ENCODE peak calls at places on chromosomes 11 and 22, in eight cellular contexts. One of them, this sample, is unnamed. For H3K27me3 and H3K4me1, the result is how much of the 10 kb centered on the place peaks cover.

GRCh38 chr11:106503901-106504300 is 426.4 kb downstream of the AASDHPPT start:
- DNase-seq in heart left ventricle: no peak
- DNase-seq in colonic mucosa: no peak
- DNase-seq in GM23338: no peak
- DNase-seq in Peyer's patch: no peak
- DNase-seq in tibial artery: no peak
- DNase-seq in HCT116: no peak
- DNase-seq in prostate gland: no peak
- DNase-seq in this sample: no peak

GRCh38 chr11:1168256-1168655 is 10.5 kb downstream of the MUC5AC start:
- DNase-seq in heart left ventricle: no peak
- DNase-seq in colonic mucosa: no peak
- DNase-seq in GM23338: no peak
- DNase-seq in Peyer's patch: no peak
- DNase-seq in tibial artery: peak
- DNase-seq in HCT116: no peak
- DNase-seq in prostate gland: no peak
- DNase-seq in this sample: no peak

GRCh38 chr11:16097543-16097942 is 258.8 kb downstream of the SOX6 start:
- DNase-seq in heart left ventricle: no peak
- DNase-seq in colonic mucosa: peak
- DNase-seq in GM23338: no peak
- DNase-seq in Peyer's patch: peak
- DNase-seq in tibial artery: no peak
- DNase-seq in HCT116: no peak
- DNase-seq in prostate gland: peak
- DNase-seq in this sample: no peak

GRCh38 chr11:69241844-69242582 is 51.9 kb upstream of the MYEOV start:
- DNase-seq in heart left ventricle: no peak
- DNase-seq in colonic mucosa: no peak
- DNase-seq in GM23338: no peak
- DNase-seq in Peyer's patch: no peak
- DNase-seq in tibial artery: no peak
- DNase-seq in HCT116: no peak
- DNase-seq in prostate gland: no peak
- DNase-seq in this sample: peak

GRCh38 chr11:69954756-69955155 is 123.4 kb upstream of the ANO1 start:
- DNase-seq in heart left ventricle: no peak
- DNase-seq in colonic mucosa: no peak
- DNase-seq in GM23338: no peak
- DNase-seq in Peyer's patch: no peak
- DNase-seq in tibial artery: no peak
- DNase-seq in HCT116: no peak
- DNase-seq in prostate gland: no peak
- DNase-seq in this sample: no peak

GRCh38 chr11:69062873-69063665 is 14.3 kb downstream of the TPCN2 start:
- DNase-seq in heart left ventricle: no peak
- DNase-seq in colonic mucosa: no peak
- DNase-seq in GM23338: no peak
- DNase-seq in Peyer's patch: no peak
- DNase-seq in tibial artery: no peak
- DNase-seq in HCT116: no peak
- DNase-seq in prostate gland: no peak
- DNase-seq in this sample: no peak

GRCh38 chr11:70650075-70650909 is 252.0 kb downstream of the CTTN start:
- DNase-seq in heart left ventricle: peak
- DNase-seq in colonic mucosa: peak
- DNase-seq in GM23338: peak
- DNase-seq in Peyer's patch: peak
- DNase-seq in tibial artery: peak
- DNase-seq in HCT116: peak
- DNase-seq in prostate gland: peak
- DNase-seq in this sample: no peak

GRCh38 chr22:46068908-46069481 is 81.3 kb upstream of the PPARA start:
- DNase-seq in heart left ventricle: no peak
- DNase-seq in colonic mucosa: no peak
- DNase-seq in GM23338: no peak
- DNase-seq in Peyer's patch: peak
- DNase-seq in tibial artery: peak
- DNase-seq in HCT116: no peak
- DNase-seq in prostate gland: no peak
- DNase-seq in this sample: peak

GRCh38 chr11:15190611-15191010 is 75.9 kb downstream of the INSC start:
- DNase-seq in heart left ventricle: no peak
- DNase-seq in colonic mucosa: no peak
- DNase-seq in GM23338: no peak
- DNase-seq in Peyer's patch: no peak
- DNase-seq in tibial artery: no peak
- DNase-seq in HCT116: no peak
- DNase-seq in prostate gland: no peak
- DNase-seq in this sample: no peak

GRCh38 chr11:103541186-103541795 is 432.1 kb downstream of the DYNC2H1 start:
- DNase-seq in heart left ventricle: no peak
- DNase-seq in colonic mucosa: no peak
- DNase-seq in GM23338: peak
- DNase-seq in Peyer's patch: no peak
- DNase-seq in tibial artery: no peak
- DNase-seq in HCT116: no peak
- DNase-seq in prostate gland: no peak
- DNase-seq in this sample: no peak

GRCh38 chr22:16963189-16963945 is 44.7 kb downstream of the GAB4 start:
- DNase-seq in heart left ventricle: no peak
- DNase-seq in colonic mucosa: no peak
- DNase-seq in GM23338: no peak
- DNase-seq in Peyer's patch: no peak
- DNase-seq in tibial artery: no peak
- DNase-seq in HCT116: no peak
- DNase-seq in prostate gland: no peak
- DNase-seq in this sample: no peak

GRCh38 chr11:95148938-95149337 is 59.3 kb downstream of the ENDOD1 start:
- DNase-seq in heart left ventricle: no peak
- DNase-seq in colonic mucosa: no peak
- DNase-seq in GM23338: no peak
- DNase-seq in Peyer's patch: no peak
- DNase-seq in tibial artery: no peak
- DNase-seq in HCT116: no peak
- DNase-seq in prostate gland: no peak
- DNase-seq in this sample: no peak

GRCh38 chr11:75505966-75506692 is 19.6 kb downstream of the GDPD5 start:
- DNase-seq in heart left ventricle: peak
- DNase-seq in colonic mucosa: no peak
- DNase-seq in GM23338: no peak
- DNase-seq in Peyer's patch: no peak
- DNase-seq in tibial artery: no peak
- DNase-seq in HCT116: no peak
- DNase-seq in prostate gland: no peak
- DNase-seq in this sample: no peak

GRCh38 chr11:114377612-114378267 is 22.6 kb downstream of the C11orf71 start:
- DNase-seq in heart left ventricle: no peak
- DNase-seq in colonic mucosa: no peak
- DNase-seq in GM23338: peak
- DNase-seq in Peyer's patch: no peak
- DNase-seq in tibial artery: no peak
- DNase-seq in HCT116: no peak
- DNase-seq in prostate gland: no peak
- DNase-seq in this sample: no peak

GRCh38 chr22:50216684-50217520 is 16.1 kb downstream of the SELENOO start:
- DNase-seq in heart left ventricle: no peak
- DNase-seq in colonic mucosa: no peak
- DNase-seq in GM23338: no peak
- DNase-seq in Peyer's patch: no peak
- DNase-seq in tibial artery: no peak
- DNase-seq in HCT116: no peak
- DNase-seq in prostate gland: no peak
- DNase-seq in this sample: no peak

GRCh38 chr22:26542831-26543230 is 30.6 kb upstream of the TFIP11 start:
- DNase-seq in heart left ventricle: no peak
- DNase-seq in colonic mucosa: no peak
- DNase-seq in GM23338: no peak
- DNase-seq in Peyer's patch: no peak
- DNase-seq in tibial artery: no peak
- DNase-seq in HCT116: no peak
- DNase-seq in prostate gland: no peak
- DNase-seq in this sample: no peak

GRCh38 chr11:84430661-84431060 is 1144.5 kb upstream of the CCDC90B start:
- DNase-seq in heart left ventricle: no peak
- DNase-seq in colonic mucosa: no peak
- DNase-seq in GM23338: peak
- DNase-seq in Peyer's patch: no peak
- DNase-seq in tibial artery: no peak
- DNase-seq in HCT116: no peak
- DNase-seq in prostate gland: no peak
- DNase-seq in this sample: no peak

GRCh38 chr11:21654091-21654490 is 538.8 kb upstream of the ANO5 start:
- DNase-seq in heart left ventricle: no peak
- DNase-seq in colonic mucosa: no peak
- DNase-seq in GM23338: no peak
- DNase-seq in Peyer's patch: no peak
- DNase-seq in tibial artery: no peak
- DNase-seq in HCT116: no peak
- DNase-seq in prostate gland: no peak
- DNase-seq in this sample: no peak

GRCh38 chr22:43823353-43823908 is 11.3 kb upstream of the EFCAB6 start:
- DNase-seq in heart left ventricle: no peak
- DNase-seq in colonic mucosa: no peak
- DNase-seq in GM23338: peak
- DNase-seq in Peyer's patch: peak
- DNase-seq in tibial artery: peak
- DNase-seq in HCT116: no peak
- DNase-seq in prostate gland: no peak
- DNase-seq in this sample: no peak

GRCh38 chr11:29755474-29755873 is 261.4 kb downstream of the KCNA4 start:
- DNase-seq in heart left ventricle: no peak
- DNase-seq in colonic mucosa: no peak
- DNase-seq in GM23338: no peak
- DNase-seq in Peyer's patch: no peak
- DNase-seq in tibial artery: no peak
- DNase-seq in HCT116: no peak
- DNase-seq in prostate gland: no peak
- DNase-seq in this sample: no peak

GRCh38 chr11:85316967-85317366 is 310.2 kb downstream of the DLG2 start:
- DNase-seq in heart left ventricle: no peak
- DNase-seq in colonic mucosa: no peak
- DNase-seq in GM23338: no peak
- DNase-seq in Peyer's patch: peak
- DNase-seq in tibial artery: no peak
- DNase-seq in HCT116: no peak
- DNase-seq in prostate gland: no peak
- DNase-seq in this sample: no peak

GRCh38 chr22:36925388-36926290 is 12.2 kb downstream of the CSF2RB start:
- DNase-seq in heart left ventricle: no peak
- DNase-seq in colonic mucosa: no peak
- DNase-seq in GM23338: no peak
- DNase-seq in Peyer's patch: no peak
- DNase-seq in tibial artery: no peak
- DNase-seq in HCT116: no peak
- DNase-seq in prostate gland: no peak
- DNase-seq in this sample: no peak
- H3K27me3 ChIP-seq in heart left ventricle: under half
- H3K27me3 ChIP-seq in colonic mucosa: under half
- H3K27me3 ChIP-seq in GM23338: under half
- H3K27me3 ChIP-seq in Peyer's patch: under half
- H3K27me3 ChIP-seq in tibial artery: half or more
- H3K27me3 ChIP-seq in HCT116: under half
- H3K27me3 ChIP-seq in prostate gland: under half
- H3K27me3 ChIP-seq in this sample: under half

DNA sequence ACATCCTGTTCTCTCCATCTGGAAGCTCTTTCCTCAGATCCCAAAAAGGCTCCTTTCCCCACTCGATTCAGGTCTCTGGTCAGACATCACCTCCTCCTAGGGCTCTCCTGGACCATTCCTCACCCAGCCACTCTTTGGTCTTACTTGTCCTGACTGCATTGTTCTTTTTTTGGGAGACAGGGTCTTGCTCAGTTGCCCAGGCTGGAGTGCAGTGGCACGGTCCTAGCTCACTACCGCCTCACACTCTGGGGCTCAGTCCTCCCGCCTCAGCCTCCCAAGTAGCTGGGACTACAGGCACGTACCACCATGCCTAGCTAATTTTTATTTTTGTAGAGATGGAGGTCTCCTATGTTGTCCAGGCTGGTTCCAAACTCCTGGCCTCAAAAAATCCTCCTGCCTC is 2.2 kb upstream of the CORO1B start:
- DNase-seq in heart left ventricle: no peak
- DNase-seq in colonic mucosa: no peak
- DNase-seq in GM23338: no peak
- DNase-seq in Peyer's patch: no peak
- DNase-seq in tibial artery: no peak
- DNase-seq in HCT116: no peak
- DNase-seq in prostate gland: no peak
- DNase-seq in this sample: no peak
- H3K4me1 ChIP-seq in heart left ventricle: under half
- H3K4me1 ChIP-seq in colonic mucosa: under half
- H3K4me1 ChIP-seq in GM23338: under half
- H3K4me1 ChIP-seq in Peyer's patch: under half
- H3K4me1 ChIP-seq in tibial artery: under half
- H3K4me1 ChIP-seq in HCT116: under half
- H3K4me1 ChIP-seq in prostate gland: under half
- H3K4me1 ChIP-seq in this sample: half or more

GRCh38 chr22:48239461-48240164 is 1477.2 kb downstream of the TBC1D22A start:
- DNase-seq in heart left ventricle: no peak
- DNase-seq in colonic mucosa: no peak
- DNase-seq in GM23338: no peak
- DNase-seq in Peyer's patch: no peak
- DNase-seq in tibial artery: peak
- DNase-seq in HCT116: no peak
- DNase-seq in prostate gland: no peak
- DNase-seq in this sample: no peak

GRCh38 chr22:48240165-48240934 is 1477.9 kb downstream of the TBC1D22A start:
- DNase-seq in heart left ventricle: no peak
- DNase-seq in colonic mucosa: no peak
- DNase-seq in GM23338: no peak
- DNase-seq in Peyer's patch: no peak
- DNase-seq in tibial artery: no peak
- DNase-seq in HCT116: no peak
- DNase-seq in prostate gland: no peak
- DNase-seq in this sample: no peak

GRCh38 chr22:48238018-48238915 is 1475.8 kb downstream of the TBC1D22A start:
- DNase-seq in heart left ventricle: no peak
- DNase-seq in colonic mucosa: no peak
- DNase-seq in GM23338: no peak
- DNase-seq in Peyer's patch: no peak
- DNase-seq in tibial artery: no peak
- DNase-seq in HCT116: no peak
- DNase-seq in prostate gland: no peak
- DNase-seq in this sample: no peak

GRCh38 chr22:48237466-48237865 is 1475.0 kb downstream of the TBC1D22A start:
- DNase-seq in heart left ventricle: no peak
- DNase-seq in colonic mucosa: no peak
- DNase-seq in GM23338: no peak
- DNase-seq in Peyer's patch: no peak
- DNase-seq in tibial artery: no peak
- DNase-seq in HCT116: no peak
- DNase-seq in prostate gland: no peak
- DNase-seq in this sample: no peak

GRCh38 chr22:48238966-48239365 is 1476.5 kb downstream of the TBC1D22A start:
- DNase-seq in heart left ventricle: no peak
- DNase-seq in colonic mucosa: no peak
- DNase-seq in GM23338: no peak
- DNase-seq in Peyer's patch: no peak
- DNase-seq in tibial artery: peak
- DNase-seq in HCT116: no peak
- DNase-seq in prostate gland: no peak
- DNase-seq in this sample: no peak
- H3K27me3 ChIP-seq in heart left ventricle: half or more
- H3K27me3 ChIP-seq in colonic mucosa: under half
- H3K27me3 ChIP-seq in GM23338: under half
- H3K27me3 ChIP-seq in Peyer's patch: under half
- H3K27me3 ChIP-seq in tibial artery: under half
- H3K27me3 ChIP-seq in HCT116: under half
- H3K27me3 ChIP-seq in prostate gland: under half
- H3K27me3 ChIP-seq in this sample: under half

GRCh38 chr11:62883677-62884076 is 3.0 kb downstream of the SLC3A2 start:
- DNase-seq in heart left ventricle: no peak
- DNase-seq in colonic mucosa: no peak
- DNase-seq in GM23338: no peak
- DNase-seq in Peyer's patch: no peak
- DNase-seq in tibial artery: no peak
- DNase-seq in HCT116: no peak
- DNase-seq in prostate gland: no peak
- DNase-seq in this sample: no peak
- H3K4me1 ChIP-seq in heart left ventricle: under half
- H3K4me1 ChIP-seq in colonic mucosa: under half
- H3K4me1 ChIP-seq in GM23338: under half
- H3K4me1 ChIP-seq in Peyer's patch: under half
- H3K4me1 ChIP-seq in tibial artery: half or more
- H3K4me1 ChIP-seq in HCT116: half or more
- H3K4me1 ChIP-seq in prostate gland: under half
- H3K4me1 ChIP-seq in this sample: under half

This sample was measured in CD8-positive, alpha-beta memory T cell.